ENCODE peak calls at places on chromosomes 13 and 19, in eight cellular contexts. T is K562, B is ovary, O is transverse colon, Y is vagina, Q is adrenal gland, M is breast epithelium, E is H1. F is an unnamed sample.

GRCh38 chr19:52345162-52345561 is 9.1 kb downstream of the ZNF610 start:
- DNase-seq in T (no peak), B (no peak), O (no peak), Y (no peak), Q (no peak), M (no peak), E (no peak), F (no peak)

GRCh38 chr19:36121486-36122124 is 6.3 kb downstream of the TBCB start:
- DNase-seq in T (no peak), B (no peak), O (no peak), Y (no peak), Q (no peak), M (no peak), E (no peak), F (no peak)

GRCh38 chr19:15264061-15264932 is 32.0 kb upstream of the EPHX3 start:
- DNase-seq in T (peak; percentile 65), B (peak; percentile 79), O (peak; percentile 78), Y (no peak), Q (peak; percentile 87), M (peak; percentile 69), E (peak; percentile 93), F (peak; percentile 57)

GRCh38 chr19:52981329-52981728 is 18.6 kb upstream of the ZNF816 start:
- DNase-seq in T (no peak), B (no peak), O (no peak), Y (no peak), Q (no peak), M (no peak), E (no peak), F (no peak)

GRCh38 chr13:74681891-74682290 is 547.7 kb upstream of the KLF12 start:
- DNase-seq in T (no peak), B (no peak), O (no peak), Y (no peak), Q (no peak), M (no peak), E (no peak), F (no peak)

GRCh38 chr19:44876930-44877530 is 14.0 kb upstream of the TOMM40 start:
- DNase-seq in T (no peak), B (no peak), O (no peak), Y (no peak), Q (no peak), M (no peak), E (no peak), F (no peak)

GRCh38 chr13:74977498-74977897 is 504.5 kb downstream of the TBC1D4 start:
- DNase-seq in T (no peak), B (no peak), O (no peak), Y (no peak), Q (no peak), M (no peak), E (no peak), F (no peak)

GRCh38 chr19:1680976-1681375 is 28.6 kb upstream of the TCF3 start:
- DNase-seq in T (no peak), B (no peak), O (no peak), Y (no peak), Q (no peak), M (no peak), E (no peak), F (no peak)

GRCh38 chr19:52703917-52704316 is 30.9 kb downstream of the ZNF611 start:
- DNase-seq in T (no peak), B (no peak), O (no peak), Y (no peak), Q (no peak), M (no peak), E (no peak), F (no peak)

GRCh38 chr19:8017808-8018207 is 12.4 kb upstream of the ELAVL1 start:
- DNase-seq in T (peak; percentile 57), B (no peak), O (peak; percentile 51), Y (no peak), Q (no peak), M (no peak), E (no peak), F (no peak)

GRCh38 chr19:37014456-37014855 is 63.8 kb upstream of the ZNF420 start:
- DNase-seq in T (no peak), B (no peak), O (no peak), Y (no peak), Q (no peak), M (no peak), E (no peak), F (no peak)

GRCh38 chr13:79246575-79246949 is 159.5 kb downstream of the RBM26 start:
- DNase-seq in T (no peak), B (no peak), O (no peak), Y (no peak), Q (no peak), M (no peak), E (no peak), F (no peak)

GRCh38 chr13:79405501-79405830 is 589 bp downstream of the RBM26 start:
- DNase-seq in T (no peak), B (no peak), O (no peak), Y (no peak), Q (peak; percentile 40), M (no peak), E (no peak), F (no peak)

GRCh38 chr13:45398862-45399261 is 19.3 kb downstream of the SLC25A30 start:
- DNase-seq in T (no peak), B (no peak), O (no peak), Y (no peak), Q (no peak), M (no peak), E (no peak), F (no peak)

GRCh38 chr13:102286326-102286725 is 115.5 kb downstream of the FGF14 start:
- DNase-seq in T (no peak), B (no peak), O (no peak), Y (no peak), Q (no peak), M (no peak), E (no peak), F (no peak)

GRCh38 chr19:54127688-54128440 is 9.7 kb upstream of the CNOT3 start:
- DNase-seq in T (no peak), B (no peak), O (no peak), Y (no peak), Q (no peak), M (no peak), E (no peak), F (no peak)

GRCh38 chr19:16423891-16424290 is 47.9 kb downstream of the EPS15L1 start:
- DNase-seq in T (no peak), B (no peak), O (no peak), Y (no peak), Q (no peak), M (no peak), E (no peak), F (no peak)

GRCh38 chr13:27622102-27622820 is 569 bp downstream of the POLR1D start:
- DNase-seq in T (no peak), B (no peak), O (peak; percentile 35), Y (no peak), Q (peak; percentile 40), M (no peak), E (no peak), F (peak; percentile 5)

GRCh38 chr19:49119411-49120324 is at the start of gene PPFIA3:
- DNase-seq in T (peak; percentile 52), B (peak; percentile 77), O (peak; percentile 65), Y (no peak), Q (peak; percentile 73), M (peak; percentile 72), E (peak; percentile 79), F (peak; percentile 42)

GRCh38 chr19:51320258-51320657 is 8.8 kb downstream of the IGLON5 start:
- DNase-seq in T (no peak), B (peak; percentile 40), O (no peak), Y (no peak), Q (no peak), M (no peak), E (no peak), F (no peak)

GRCh38 chr19:45558399-45558878 is 26.2 kb downstream of the OPA3 start:
- DNase-seq in T (peak; percentile 76), B (no peak), O (peak; percentile 77), Y (no peak), Q (peak; percentile 63), M (no peak), E (peak; percentile 79), F (no peak)

GRCh38 chr19:40741527-40742390 is 8.5 kb downstream of the ACTMAP start:
- DNase-seq in T (no peak), B (no peak), O (no peak), Y (no peak), Q (no peak), M (no peak), E (no peak), F (no peak)
- TF ChIP-seq CTCF in T (peak; percentile 11), B (no peak), O (no peak), Y (no peak), Q (no peak), M (no peak), E (no peak), F (no peak)

GRCh38 chr19:13095393-13095784 is 7.3 kb downstream of the LYL1 start:
- DNase-seq in T (no peak), B (peak; percentile 49), O (no peak), Y (no peak), Q (no peak), M (no peak), E (no peak), F (no peak)
- TF ChIP-seq POLR2A in T (no peak), B (no peak), O (no peak), Y (no peak), Q (no peak), M (no peak), E (no peak), F (no peak)

DNA sequence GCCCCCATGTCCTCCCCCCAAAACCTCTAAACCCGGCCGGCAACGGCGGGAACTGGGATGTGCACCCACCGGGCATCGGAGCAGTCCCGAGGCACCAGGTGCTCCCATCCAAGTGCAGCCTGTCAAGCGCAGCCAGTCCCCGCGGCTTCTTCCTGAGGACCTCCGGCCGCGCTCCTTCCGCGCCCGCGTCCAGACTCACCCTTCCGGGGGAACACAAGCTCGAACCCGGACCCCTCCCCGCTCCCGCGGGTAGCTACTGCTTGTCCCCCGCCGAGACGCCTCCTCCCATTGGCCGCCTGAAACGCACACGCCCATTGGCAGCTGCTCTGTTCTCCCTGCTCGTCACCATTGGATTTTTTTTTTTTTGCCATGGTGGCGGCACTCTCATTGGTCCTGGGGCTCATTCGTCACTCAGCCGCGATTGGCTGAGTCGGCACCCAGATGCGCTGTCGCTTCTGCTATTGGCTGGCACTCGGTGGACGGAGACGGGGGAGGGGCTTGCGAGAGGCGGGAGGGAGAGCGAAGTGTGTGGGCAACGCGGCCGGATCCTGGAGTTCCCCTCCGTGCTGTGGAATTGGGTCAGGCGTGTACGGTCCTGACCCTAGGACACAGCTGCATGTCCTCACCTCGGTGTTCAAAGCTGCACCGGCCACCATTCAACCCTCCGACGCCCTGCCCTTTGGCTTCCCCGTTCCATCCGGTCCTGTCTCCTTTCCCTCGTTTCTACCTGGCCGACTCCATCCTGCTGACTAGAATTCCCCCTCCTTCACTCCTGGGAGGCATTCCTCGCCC is at the start of gene TYK2:
- DNase-seq in T (peak; percentile 100), B (peak; percentile 99), O (peak; percentile 98), Y (peak; percentile 99), Q (peak; percentile 98), M (peak; percentile 96), E (peak; percentile 98), F (peak; percentile 99)
- TF ChIP-seq CTCF in T (no peak), B (no peak), O (no peak), Y (no peak), Q (no peak), M (no peak), E (no peak), F (no peak)

GRCh38 chr13:38804536-38804935 is 117.7 kb downstream of the FREM2 start:
- DNase-seq in T (no peak), B (no peak), O (no peak), Y (no peak), Q (no peak), M (no peak), E (no peak), F (no peak)

GRCh38 chr13:38803566-38803965 is 116.7 kb downstream of the FREM2 start:
- DNase-seq in T (no peak), B (no peak), O (no peak), Y (no peak), Q (no peak), M (no peak), E (no peak), F (no peak)

GRCh38 chr13:38804061-38804460 is 117.2 kb downstream of the FREM2 start:
- DNase-seq in T (no peak), B (no peak), O (no peak), Y (no peak), Q (no peak), M (no peak), E (no peak), F (no peak)
- TF ChIP-seq POLR2A in T (no peak), B (no peak), O (no peak), Y (no peak), Q (no peak), M (no peak), E (no peak), F (no peak)